ENCODE peak calls at places on chromosomes 4 and X, in six cellular contexts. U is spleen; C is CD4-positive, CD25-positive, alpha-beta regulatory T cell; I is esophagus squamous epithelium; Q is IMR-90; F is left lung. R is an unnamed sample.

GRCh38 chr4:33060873-33061542 is 2340.8 kb downstream of the PCDH7 start:
- DNase-seq in C (no peak), U (no peak), I (no peak), F (no peak), Q (peak; percentile 28), R (no peak)

GRCh38 chr4:10082047-10082446 is 34.6 kb downstream of the WDR1 start:
- DNase-seq in Q (no peak), F (peak; percentile 39), U (peak; percentile 56), C (no peak), I (no peak), R (no peak)

GRCh38 chr4:95949136-95949765 is 109.4 kb downstream of the PDHA2 start:
- DNase-seq in Q (no peak), F (no peak), U (no peak), C (no peak), I (no peak), R (no peak)

GRCh38 chr4:61572160-61572559 is 372.0 kb downstream of the ADGRL3 start:
- DNase-seq in F (no peak), I (no peak), C (no peak), U (no peak), Q (peak; percentile 19), R (no peak)

GRCh38 chr4:68267433-68267944 is 22.0 kb upstream of the TMPRSS11B start:
- DNase-seq in F (no peak), C (no peak), Q (peak; percentile 56), U (no peak), I (no peak), R (no peak)

GRCh38 chr4:126395661-126396060 is 1080.9 kb downstream of the FAT4 start:
- DNase-seq in C (no peak), F (no peak), U (no peak), Q (peak; percentile 33), I (no peak), R (no peak)

GRCh38 chr4:67909910-67910905 is 26.4 kb upstream of the TMPRSS11D start:
- DNase-seq in F (no peak), I (no peak), U (no peak), C (peak; percentile 22), Q (peak; percentile 25), R (no peak)

GRCh38 chr4:89142691-89143669 is 31.6 kb downstream of the TIGD2 start:
- DNase-seq in U (no peak), C (no peak), I (no peak), F (no peak), Q (no peak), R (no peak)

GRCh38 chr4:1347410-1347864 is 429 bp downstream of the UVSSA start:
- DNase-seq in F (peak; percentile 92), Q (peak; percentile 82), C (no peak), U (peak; percentile 95), I (no peak), R (no peak)

GRCh38 chrX:153411988-153412574 is 809 bp downstream of the ZFP92 start:
- DNase-seq in Q (no peak), F (no peak), U (peak; percentile 74), C (no peak), I (no peak), R (no peak)
- H3K4me3 ChIP-seq in Q (no peak overlapping the region), F (peak overlapping the region; percentile 43), U (peak overlapping the region; percentile 34), C (no peak overlapping the region), I (peak overlapping the region; percentile 66), R (peak overlapping the region; percentile 49)

GRCh38 chr4:41381384-41381783 is 124.7 kb downstream of the UCHL1 start:
- DNase-seq in F (no peak), C (no peak), Q (no peak), U (no peak), I (no peak), R (no peak)
- H3K27ac ChIP-seq in F (no peak overlapping the region), C (no peak overlapping the region), Q (no peak overlapping the region), U (no peak overlapping the region), I (no peak overlapping the region), R (no peak overlapping the region)

GRCh38 chr4:57044279-57044678 is 65.6 kb downstream of the POLR2B start:
- DNase-seq in Q (peak; percentile 55), F (no peak), U (no peak), I (no peak), C (no peak), R (no peak)
- H3K4me3 ChIP-seq in Q (no peak overlapping the region), F (no peak overlapping the region), U (no peak overlapping the region), I (no peak overlapping the region), C (no peak overlapping the region), R (no peak overlapping the region)

DNA sequence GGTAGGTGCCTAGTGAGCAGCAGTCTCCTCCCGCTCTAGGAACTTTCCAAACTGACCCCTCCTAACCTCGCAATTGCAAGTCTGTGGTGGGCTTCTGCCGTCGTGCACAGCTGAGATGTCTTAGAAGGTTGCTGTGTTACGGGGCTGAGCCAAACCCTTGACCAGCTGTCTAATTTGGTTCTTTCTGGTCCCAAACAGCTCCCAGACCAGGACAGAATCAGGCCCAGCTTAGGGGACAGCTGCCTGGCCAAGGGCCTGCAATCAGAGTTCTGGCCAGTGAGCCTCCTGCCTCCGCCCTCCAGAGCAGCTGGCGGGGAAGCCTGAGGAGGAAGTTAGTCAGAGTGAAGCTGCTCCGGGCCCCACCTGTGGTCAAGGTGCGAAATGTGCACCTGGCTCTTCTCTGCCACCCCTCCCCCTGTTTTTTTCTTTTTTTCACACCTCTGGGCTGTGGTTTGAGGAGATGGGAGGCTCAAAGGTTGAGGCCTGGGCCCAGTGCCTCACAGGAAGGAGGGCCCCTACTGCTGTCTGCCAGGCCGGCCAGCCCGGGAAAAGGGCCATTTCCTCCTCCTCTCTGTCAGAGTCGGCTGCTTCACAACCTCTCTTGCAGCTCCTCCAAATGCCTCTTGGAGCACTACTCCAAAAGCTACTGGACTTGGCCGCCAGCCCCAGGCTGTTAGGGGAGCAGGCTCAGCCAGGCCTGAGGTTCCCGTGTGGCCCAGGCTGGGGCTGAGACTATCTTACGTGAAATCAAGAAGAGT is 4.2 kb upstream of the CXCR3 start:
- DNase-seq in F (peak; percentile 80), Q (peak; percentile 57), U (peak; percentile 90), C (peak; percentile 67), I (no peak), R (peak; percentile 60)
- H3K27ac ChIP-seq in F (peak overlapping the region; percentile 62), Q (no peak overlapping the region), U (no peak overlapping the region), C (peak overlapping the region; percentile 81), I (peak overlapping the region; percentile 49), R (peak overlapping the region; percentile 77)

GRCh38 chr4:87011340-87012034 is 76.7 kb downstream of the AFF1 start:
- DNase-seq in I (no peak), Q (peak; percentile 89), C (no peak), F (no peak), U (no peak), R (no peak)

GRCh38 chr4:87007345-87008181 is 72.8 kb downstream of the AFF1 start:
- DNase-seq in U (peak; percentile 87), I (no peak), Q (peak; percentile 54), F (peak; percentile 89), C (no peak), R (peak; percentile 20)

GRCh38 chr4:87009095-87009648 is 74.4 kb downstream of the AFF1 start:
- DNase-seq in C (no peak), U (no peak), F (no peak), I (no peak), Q (no peak), R (no peak)

GRCh38 chr4:87012265-87012953 is 77.6 kb downstream of the AFF1 start:
- DNase-seq in C (no peak), F (no peak), I (no peak), U (no peak), Q (no peak), R (no peak)

DNA sequence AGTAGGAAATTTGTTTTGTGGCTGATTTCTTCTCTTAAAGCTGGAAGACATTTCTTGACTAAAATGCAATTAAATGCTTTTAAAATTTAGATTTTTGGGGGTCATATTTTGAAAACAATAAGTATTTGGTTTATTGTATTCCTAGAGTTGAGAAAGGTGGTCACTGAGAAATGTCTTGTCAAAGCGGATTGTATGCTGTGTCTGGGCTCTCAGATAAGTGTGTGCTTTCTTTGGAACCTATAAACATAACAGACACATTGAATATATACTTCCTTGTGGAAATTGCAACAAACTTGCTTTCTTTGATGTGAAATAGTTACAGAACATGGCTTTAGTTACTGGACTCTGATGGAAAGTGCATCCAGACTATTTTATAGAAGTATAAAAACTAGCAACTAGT is 75.4 kb downstream of the AFF1 start:
- DNase-seq in C (no peak), I (no peak), U (no peak), Q (no peak), F (no peak), R (no peak)
- H3K4me3 ChIP-seq in C (no peak overlapping the region), I (no peak overlapping the region), U (no peak overlapping the region), Q (no peak overlapping the region), F (no peak overlapping the region), R (no peak overlapping the region)

GRCh38 chrX:101430457-101431078 is 22.5 kb downstream of the HNRNPH2 start:
- DNase-seq in F (no peak), C (no peak), Q (peak; percentile 54), I (no peak), U (no peak), R (no peak)
- H3K27ac ChIP-seq in F (no peak overlapping the region), C (no peak overlapping the region), Q (no peak overlapping the region), I (no peak overlapping the region), U (no peak overlapping the region), R (no peak overlapping the region)

GRCh38 chrX:49101629-49101984 is 21.9 kb upstream of the WDR45 start:
- DNase-seq in U (no peak), C (no peak), F (no peak), I (no peak), Q (no peak), R (no peak)
- H3K4me3 ChIP-seq in U (peak overlapping the region; percentile 40), C (no peak overlapping the region), F (peak overlapping the region; percentile 33), I (peak overlapping the region; percentile 74), Q (peak overlapping the region; percentile 43), R (peak overlapping the region; percentile 59)

GRCh38 chr4:158169931-158170690 is 2.7 kb downstream of the GASK1B start:
- DNase-seq in Q (peak; percentile 21), I (no peak), C (no peak), F (no peak), U (no peak), R (no peak)

GRCh38 chr4:158170691-158171455 is 2.0 kb downstream of the GASK1B start:
- DNase-seq in I (no peak), C (no peak), F (peak; percentile 86), U (peak; percentile 88), Q (peak; percentile 23), R (no peak)

GRCh38 chr4:158172196-158172557 is 648 bp downstream of the GASK1B start:
- DNase-seq in I (no peak), C (no peak), F (no peak), U (no peak), Q (peak; percentile 63), R (no peak)

GRCh38 chr4:158172558-158173258 is at the start of gene GASK1B:
- DNase-seq in C (no peak), Q (peak; percentile 64), U (no peak), I (no peak), F (no peak), R (no peak)

GRCh38 chr4:158171456-158171790 is 1.4 kb downstream of the GASK1B start:
- DNase-seq in F (no peak), I (no peak), C (no peak), U (no peak), Q (no peak), R (no peak)
- H3K27ac ChIP-seq in F (peak overlapping the region; percentile 69), I (peak overlapping the region; percentile 79), C (no peak overlapping the region), U (peak overlapping the region; percentile 61), Q (peak overlapping the region; percentile 75), R (no peak overlapping the region)

GRCh38 chr4:73944061-73944875 is 37.6 kb downstream of the PF4 start:
- DNase-seq in U (peak; percentile 73), Q (no peak), C (no peak), I (no peak), F (peak; percentile 82), R (no peak)
- H3K4me3 ChIP-seq in U (no peak overlapping the region), Q (peak overlapping the region; percentile 1), C (no peak overlapping the region), I (peak overlapping the region; percentile 61), F (peak overlapping the region; percentile 26), R (no peak overlapping the region)

R was measured in effector memory CD4-positive, alpha-beta T cell.